ENCODE peak calls at places on chromosomes 6 and 20, in four cellular contexts. X is small intestine, R is WTC11, P is mesenchymal stem cell. I is an unnamed sample.

GRCh38 chr20:38626921-38627659 is 25.5 kb downstream of the ARHGAP40 start:
- DNase-seq in R (no peak), X (no peak), P (no peak), I (no peak)

GRCh38 chr6:20841806-20842205 is 307.5 kb downstream of the CDKAL1 start:
- DNase-seq in P (no peak), R (no peak), X (no peak), I (no peak)

GRCh38 chr6:158773581-158774449 is 45.4 kb downstream of the EZR start:
- DNase-seq in X (no peak), R (no peak), P (no peak), I (no peak)

GRCh38 chr20:58135441-58136170 is 92.8 kb downstream of the ANKRD60 start:
- DNase-seq in P (no peak), X (no peak), R (no peak), I (no peak)

GRCh38 chr6:114090626-114091025 is 119.7 kb upstream of the HDAC2 start:
- DNase-seq in R (no peak), P (no peak), X (no peak), I (no peak)

GRCh38 chr6:35601331-35602132 is 87.2 kb downstream of the FKBP5 start:
- DNase-seq in R (no peak), X (peak), P (peak), I (peak)

GRCh38 chr6:68080074-68080473 is 555.0 kb upstream of the ADGRB3 start:
- DNase-seq in P (no peak), X (no peak), R (no peak), I (no peak)

GRCh38 chr6:6631526-6632276 is 43.2 kb downstream of the LY86 start:
- DNase-seq in X (no peak), P (no peak), R (no peak), I (no peak)

GRCh38 chr6:31430449-31430848 is 27.1 kb downstream of the MICA start:
- DNase-seq in R (no peak), X (no peak), P (no peak), I (no peak)

GRCh38 chr6:16302721-16303552 is 64.5 kb downstream of the GMPR start:
- DNase-seq in X (no peak), P (no peak), R (no peak), I (peak)

GRCh38 chr6:453152-453551 is 61.6 kb downstream of the IRF4 start:
- DNase-seq in R (no peak), X (no peak), P (no peak), I (no peak)

GRCh38 chr20:14334306-14334930 is 3.0 kb downstream of the FLRT3 start:
- DNase-seq in P (peak), R (peak), X (peak), I (peak)

GRCh38 chr6:152338335-152339125 is 298.6 kb downstream of the SYNE1 start:
- DNase-seq in R (peak), X (peak), P (peak), I (peak)

GRCh38 chr6:84280030-84280429 is 52.6 kb upstream of the CEP162 start:
- DNase-seq in R (no peak), X (no peak), P (peak), I (no peak)

GRCh38 chr20:37565134-37565811 is 37.6 kb upstream of the BLCAP start:
- DNase-seq in R (no peak), X (no peak), P (no peak), I (peak)

GRCh38 chr6:133689863-133690262 is 199.1 kb upstream of the TCF21 start:
- DNase-seq in P (no peak), R (no peak), X (no peak), I (no peak)

GRCh38 chr6:1388081-1388926 is 1.1 kb upstream of the FOXF2 start:
- DNase-seq in R (peak), X (no peak), P (no peak), I (peak)

GRCh38 chr6:133769463-133769862 is 119.5 kb upstream of the TCF21 start:
- DNase-seq in X (no peak), R (no peak), P (peak), I (no peak)

GRCh38 chr6:35764238-35764896 is 12.0 kb upstream of the CLPSL2 start:
- DNase-seq in P (no peak), X (peak), R (peak), I (peak)

GRCh38 chr20:16397053-16397452 is 176.2 kb downstream of the KIF16B start:
- DNase-seq in R (no peak), X (no peak), P (no peak), I (no peak)

GRCh38 chr6:76810286-76810685 is 653.0 kb downstream of the HTR1B start:
- DNase-seq in R (peak), P (no peak), X (no peak), I (no peak)

GRCh38 chr6:116564296-116564695 is 7.0 kb upstream of the RWDD1 start:
- DNase-seq in R (no peak), X (no peak), P (no peak), I (no peak)

GRCh38 chr6:36973190-36973589 is 12.8 kb downstream of the MTCH1 start:
- DNase-seq in R (no peak), P (no peak), X (no peak), I (no peak)

GRCh38 chr20:13141541-13141940 is 79.5 kb upstream of the ISM1 start:
- DNase-seq in R (no peak), P (no peak), X (no peak), I (no peak)

I was measured in neural progenitor cell.